ENCODE peak calls at places on chromosomes 1 and 21, in four cellular contexts. O, M, D and C are unnamed samples.
A peak's percentile ranks its signal among the peaks of the same experiment; 100 is the strongest.

GRCh38 chr1:19209439-19209989 is 552 bp downstream of the UBR4 start:
- DNase-seq in D (no peak), M (no peak), O (no peak), C (peak; percentile 42)

GRCh38 chr1:218658294-218658693 is 313.2 kb downstream of the TGFB2 start:
- DNase-seq in M (no peak), D (no peak), O (no peak), C (no peak)

GRCh38 chr1:191851799-191852595 is 306.3 kb upstream of the RGS18 start:
- DNase-seq in D (no peak), M (no peak), O (no peak), C (no peak)

GRCh38 chr1:198873696-198874230 is 234.9 kb downstream of the PTPRC start:
- DNase-seq in D (no peak), O (no peak), M (no peak), C (no peak)

GRCh38 chr21:41045534-41046268 is 122.3 kb upstream of the BACE2 start:
- DNase-seq in D (no peak), O (no peak), M (peak; percentile 32), C (peak; percentile 7)

GRCh38 chr21:46636550-46637289 is 1.2 kb downstream of the PRMT2 start:
- DNase-seq in O (no peak), D (no peak), M (no peak), C (no peak)

GRCh38 chr1:21334214-21335087 is 44.2 kb upstream of the ECE1 start:
- DNase-seq in O (peak; percentile 66), M (peak; percentile 65), D (peak; percentile 91), C (peak; percentile 95)

GRCh38 chr1:21634481-21635137 is 34.5 kb downstream of the RAP1GAP start:
- DNase-seq in D (no peak), M (no peak), O (no peak), C (no peak)

GRCh38 chr21:34916446-34916845 is 132.7 kb downstream of the RUNX1 start:
- DNase-seq in O (no peak), D (no peak), M (no peak), C (no peak)

GRCh38 chr1:93817819-93818569 is 61.0 kb downstream of the DNTTIP2 start:
- DNase-seq in D (no peak), O (no peak), M (no peak), C (peak; percentile 10)

GRCh38 chr1:230986976-230987375 is 8.1 kb downstream of the ARV1 start:
- DNase-seq in D (no peak), M (no peak), O (no peak), C (no peak)

GRCh38 chr1:171403396-171403795 is 81.9 kb upstream of the PRRC2C start:
- DNase-seq in M (no peak), O (no peak), D (no peak), C (no peak)

GRCh38 chr1:11804666-11805453 is 904 bp downstream of the MTHFR start:
- DNase-seq in D (no peak), O (no peak), M (peak; percentile 57), C (peak; percentile 45)

GRCh38 chr21:45383615-45384201 is 21.3 kb upstream of the COL18A1 start:
- DNase-seq in M (no peak), O (no peak), D (no peak), C (no peak)

GRCh38 chr1:180932373-180932772 is 19.7 kb downstream of the KIAA1614 start:
- DNase-seq in O (no peak), M (no peak), D (no peak), C (no peak)

GRCh38 chr1:32330558-32331127 is 5.4 kb downstream of the MARCKSL1 start:
- DNase-seq in O (no peak), M (no peak), D (no peak), C (no peak)

GRCh38 chr1:225762002-225762441 is 15.6 kb upstream of the SRP9 start:
- DNase-seq in M (no peak), O (no peak), D (no peak), C (no peak)

GRCh38 chr1:58941471-58942289 is 157.8 kb upstream of the JUN start:
- DNase-seq in O (no peak), M (no peak), D (no peak), C (no peak)

GRCh38 chr1:200302893-200303250 is 107.0 kb downstream of the ZNF281 start:
- DNase-seq in O (no peak), D (no peak), M (no peak), C (no peak)

GRCh38 chr1:35319988-35320713 is 51.6 kb downstream of the ZMYM4 start:
- DNase-seq in M (no peak), D (no peak), O (no peak), C (no peak)

GRCh38 chr1:172902861-172903381 is 147.8 kb downstream of the TNFSF18 start:
- DNase-seq in D (no peak), O (no peak), M (no peak), C (no peak)

GRCh38 chr21:38315155-38315554 is 58.4 kb downstream of the KCNJ15 start:
- DNase-seq in M (no peak), O (no peak), D (no peak), C (no peak)

GRCh38 chr21:44514746-44515358 is 25.1 kb downstream of the KRTAP10-1 start:
- DNase-seq in D (no peak), M (no peak), O (no peak), C (no peak)

GRCh38 chr1:29785137-29785527 is 548.8 kb downstream of the PTPRU start:
- DNase-seq in O (no peak), M (no peak), D (no peak), C (no peak)

GRCh38 chr1:10032590-10033358 is at the start of gene UBE4B:
- DNase-seq in O (peak; percentile 97), M (peak; percentile 99), D (peak; percentile 83), C (peak; percentile 95)

GRCh38 chr1:27427836-27428315 is 35.5 kb downstream of the GPR3 start:
- DNase-seq in M (no peak), O (no peak), D (no peak), C (no peak)

GRCh38 chr1:100387209-100387608 is 34.9 kb downstream of the CDC14A start:
- DNase-seq in D (no peak), M (no peak), O (no peak), C (no peak)

GRCh38 chr1:56148466-56149193 is 430.7 kb downstream of the PLPP3 start:
- DNase-seq in D (no peak), O (no peak), M (no peak), C (no peak)

GRCh38 chr1:226764533-226764932 is 25.5 kb upstream of the ITPKB start:
- DNase-seq in M (no peak), O (no peak), D (no peak), C (no peak)

GRCh38 chr1:209168204-209168603 is 415.3 kb upstream of the CAMK1G start:
- DNase-seq in O (no peak), M (no peak), D (no peak), C (no peak)

GRCh38 chr1:71502026-71502425 is 421.2 kb upstream of the ZRANB2 start:
- DNase-seq in O (no peak), M (no peak), D (no peak), C (no peak)

GRCh38 chr1:91889717-91890459 is 3.9 kb upstream of the TGFBR3 start:
- DNase-seq in O (no peak), M (no peak), D (no peak), C (no peak)

GRCh38 chr1:61156576-61157239 is 74.3 kb downstream of the NFIA start:
- DNase-seq in D (no peak), O (no peak), M (no peak), C (no peak)

GRCh38 chr1:154978360-154978759 is 3.9 kb downstream of the CKS1B start:
- DNase-seq in D (no peak), M (no peak), O (no peak), C (no peak)

GRCh38 chr1:53654216-53655210 is 84.5 kb downstream of the GLIS1 start:
- DNase-seq in M (no peak), O (no peak), D (no peak), C (no peak)
- TF ChIP-seq SPI1 in M (peak; percentile 41), O (no peak), D (no peak), C (no peak)

DNA sequence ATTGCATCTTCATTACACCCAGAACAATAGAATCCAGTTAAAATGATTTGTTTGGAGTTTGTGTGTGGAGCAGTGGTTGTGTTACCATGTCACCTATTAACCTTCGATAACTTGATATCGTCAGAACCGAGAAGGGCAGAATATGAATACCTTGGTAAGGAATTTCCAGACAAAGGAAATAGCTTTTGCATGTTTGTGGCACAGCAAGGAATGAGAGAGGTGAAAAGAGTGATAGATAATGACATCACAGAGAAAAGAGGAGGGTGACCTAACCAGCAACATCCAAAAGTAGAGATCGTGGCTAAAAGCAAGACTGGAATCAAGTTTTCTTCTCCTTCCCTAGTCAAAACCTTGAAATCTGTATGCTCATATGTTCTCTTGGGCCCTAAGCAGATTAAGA is 244.6 kb upstream of the NEGR1 start:
- DNase-seq in M (no peak), D (no peak), O (no peak), C (no peak)
- TF ChIP-seq SPI1 in M (no peak), D (no peak), O (no peak), C (no peak)

DNA sequence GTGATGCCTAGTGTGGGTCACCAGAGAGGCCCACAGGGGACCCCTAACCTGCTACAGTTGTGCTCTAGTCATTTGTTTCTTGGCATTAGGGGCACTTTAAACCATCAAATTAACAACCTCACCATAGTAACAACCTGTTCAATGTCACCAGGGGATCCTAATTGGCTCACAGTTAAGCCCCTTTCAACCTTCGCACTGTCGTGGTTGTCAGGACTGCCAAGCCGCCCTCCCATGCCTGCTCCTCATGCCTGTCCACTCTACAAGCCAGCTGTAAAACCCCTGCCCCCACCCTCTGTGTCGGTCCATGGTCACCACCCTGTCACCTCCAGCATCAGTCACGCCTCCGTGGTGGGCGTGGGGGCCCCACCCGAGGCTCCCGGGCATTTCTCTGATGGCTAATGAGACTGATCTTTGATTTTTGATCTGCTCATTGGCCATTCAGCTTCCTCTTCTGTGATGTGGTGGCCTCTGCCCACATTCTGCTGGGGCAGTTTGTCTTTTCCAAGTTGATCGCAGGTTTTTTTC is 96.6 kb downstream of the WDR4 start:
- DNase-seq in M (no peak), O (no peak), D (no peak), C (no peak)
- TF ChIP-seq SPI1 in M (no peak), O (no peak), D (no peak), C (no peak)

DNA sequence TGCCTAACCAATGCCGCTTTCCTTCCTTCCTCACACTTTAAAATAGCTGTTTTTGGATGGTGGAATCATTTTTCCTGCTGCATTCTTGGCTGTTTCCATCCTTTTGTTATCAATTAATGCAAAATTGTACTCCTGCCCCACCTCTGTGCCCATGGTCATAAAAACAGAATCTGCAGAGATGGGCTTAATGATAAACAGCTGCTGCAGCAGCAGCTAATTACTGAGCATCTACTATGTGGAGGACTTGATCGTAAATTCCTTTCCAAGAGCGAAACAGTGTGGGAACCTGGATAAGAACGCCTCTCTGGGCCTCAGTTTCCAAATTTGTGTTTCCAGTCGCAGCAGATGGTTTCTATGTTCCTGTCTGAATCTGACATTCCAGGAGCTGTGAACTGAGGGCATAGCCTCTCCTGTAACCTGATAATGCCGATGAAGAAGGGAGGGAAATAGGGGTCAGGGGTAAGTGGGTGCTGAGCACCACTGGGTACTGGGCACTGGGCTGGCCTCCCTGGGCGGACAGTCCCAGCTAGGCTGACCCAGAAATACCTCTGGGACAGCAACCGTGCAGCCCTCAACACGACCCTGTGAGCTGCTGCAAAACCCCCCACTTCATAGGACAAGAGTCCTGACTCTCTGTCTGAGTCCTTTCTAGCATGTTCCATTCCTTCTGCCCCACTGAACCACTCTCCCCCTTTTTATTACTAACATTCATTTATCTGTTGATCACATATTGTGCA is 121.7 kb downstream of the DMRTB1 start:
- DNase-seq in O (no peak), D (no peak), M (no peak), C (no peak)
- TF ChIP-seq SPI1 in O (no peak), D (no peak), M (no peak), C (no peak)

DNA sequence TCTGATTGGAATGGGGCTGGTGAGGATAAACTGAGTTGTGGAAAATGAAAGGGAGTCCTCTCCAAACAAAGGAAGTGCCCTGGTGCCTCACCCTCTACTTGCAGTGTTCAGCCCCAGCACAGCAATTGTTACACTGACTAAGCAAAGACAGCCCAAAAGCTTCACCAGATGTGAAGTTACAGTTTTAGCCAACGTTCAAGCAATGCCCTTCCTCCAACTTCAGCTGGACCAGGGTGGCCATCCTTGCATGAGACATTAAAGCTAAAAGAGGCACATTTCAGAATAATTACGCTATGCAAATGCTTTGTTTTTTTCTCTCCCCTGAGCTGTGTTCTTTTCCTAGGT is 249.2 kb downstream of the NTNG1 start:
- DNase-seq in D (no peak), O (no peak), M (no peak), C (no peak)
- TF ChIP-seq SPI1 in D (no peak), O (no peak), M (no peak), C (no peak)